ENCODE peak calls at places on chromosomes 4 and X, in eight cellular contexts. B is NCI-H1092 treated with DMSO at 0.1 percent for 48 hours; L is effector memory CD8-positive, alpha-beta T cell; T is NCI-H1694; I is head of caudate nucleus; C is activated CD8-positive, alpha-beta memory T cell treated with anti-CD3 and anti-CD28 coated beads for 4 hours; R is fibroblast of lung; M is fibroblast of the conjunctiva. A is an unnamed sample.

GRCh38 chr4:165010487-165010886 is 21.3 kb upstream of the TRIM60 start:
- DNase-seq in M (no peak), R (no peak), L (no peak), B (no peak), I (no peak), C (no peak), T (no peak), A (no peak)

GRCh38 chr4:74062954-74063353 is 24.5 kb upstream of the CXCL3 start:
- DNase-seq in T (no peak), I (no peak), M (no peak), C (no peak), B (no peak), L (no peak), R (no peak), A (no peak)

GRCh38 chr4:164874791-164875190 is 2.2 kb upstream of the APELA start:
- DNase-seq in L (no peak), R (no peak), T (no peak), M (no peak), B (no peak), I (no peak), C (no peak), A (no peak)

GRCh38 chr4:48944252-48944651 is 37.7 kb upstream of the OCIAD2 start:
- DNase-seq in T (no peak), L (no peak), C (no peak), M (no peak), I (no peak), R (peak; percentile 71), B (peak; percentile 9), A (no peak)

GRCh38 chrX:143461616-143462015 is 55.7 kb downstream of the SPANXN3 start:
- DNase-seq in B (no peak), M (no peak), C (no peak), I (no peak), L (no peak), T (no peak), R (no peak), A (no peak)

GRCh38 chr4:6095023-6095817 is 77.0 kb upstream of the C4orf50 start:
- DNase-seq in T (no peak), R (peak; percentile 6), L (no peak), C (no peak), I (no peak), M (no peak), B (peak; percentile 27), A (no peak)

GRCh38 chr4:38179690-38180299 is 219.6 kb downstream of the PTTG2 start:
- DNase-seq in T (peak; percentile 55), I (peak; percentile 85), C (peak; percentile 56), B (peak; percentile 35), M (peak; percentile 47), R (peak; percentile 85), L (peak; percentile 76), A (peak; percentile 69)

GRCh38 chrX:118510076-118510475 is 14.5 kb downstream of the DOCK11 start:
- DNase-seq in R (no peak), T (no peak), L (no peak), I (no peak), C (no peak), B (no peak), M (no peak), A (no peak)

GRCh38 chr4:170089274-170089742 is 448 bp downstream of the AADAT start:
- DNase-seq in M (no peak), L (no peak), I (peak; percentile 62), B (peak; percentile 69), R (peak; percentile 61), C (no peak), T (peak; percentile 13), A (peak; percentile 16)

GRCh38 chr4:125985856-125986255 is 671.1 kb downstream of the FAT4 start:
- DNase-seq in B (no peak), T (no peak), L (no peak), I (no peak), C (no peak), R (peak; percentile 13), M (no peak), A (no peak)

GRCh38 chr4:186227221-186227620 is at the start of gene KLKB1:
- DNase-seq in I (no peak), L (no peak), M (no peak), C (no peak), B (peak; percentile 24), T (no peak), R (no peak), A (peak; percentile 3)

GRCh38 chrX:10243056-10243455 is 86.3 kb downstream of the CLCN4 start:
- DNase-seq in L (no peak), R (no peak), I (no peak), C (no peak), T (no peak), M (no peak), B (no peak), A (no peak)

GRCh38 chr4:53531695-53532224 is 59.5 kb downstream of the LNX1 start:
- DNase-seq in B (no peak), T (no peak), I (no peak), M (no peak), L (no peak), R (no peak), C (no peak), A (no peak)

GRCh38 chrX:40149286-40150175 is 51.8 kb upstream of the BCOR start:
- DNase-seq in L (no peak), M (no peak), B (no peak), T (no peak), I (no peak), R (no peak), C (no peak), A (no peak)

GRCh38 chr4:139024686-139025085 is 9.1 kb downstream of the NOCT start:
- DNase-seq in R (no peak), T (no peak), I (no peak), L (no peak), B (no peak), C (no peak), M (no peak), A (no peak)

GRCh38 chr4:16218950-16219349 is 7.3 kb downstream of the TAPT1 start:
- DNase-seq in I (no peak), T (no peak), B (no peak), C (no peak), M (no peak), L (no peak), R (no peak), A (no peak)

GRCh38 chrX:119605398-119605738 is 856 bp downstream of the NKRF start:
- DNase-seq in R (no peak), C (no peak), T (no peak), B (peak; percentile 36), I (no peak), L (no peak), M (no peak), A (no peak)

GRCh38 chr4:5751918-5752802 is 41.2 kb downstream of the EVC start:
- DNase-seq in R (peak; percentile 76), L (no peak), C (no peak), T (no peak), B (no peak), I (no peak), M (peak; percentile 67), A (no peak)

GRCh38 chrX:17405225-17405969 is 30.4 kb downstream of the NHS start:
- DNase-seq in T (no peak), C (no peak), R (peak; percentile 87), I (no peak), B (no peak), M (no peak), L (no peak), A (no peak)

GRCh38 chrX:130647468-130647867 is 245.7 kb downstream of the RBMX2 start:
- DNase-seq in R (no peak), I (no peak), M (no peak), C (no peak), B (no peak), T (no peak), L (no peak), A (no peak)

GRCh38 chrX:47321978-47322377 is 48.4 kb upstream of the ZNF157 start:
- DNase-seq in C (no peak), L (no peak), M (no peak), R (no peak), T (no peak), I (no peak), B (no peak), A (no peak)

GRCh38 chrX:21153503-21153902 is 220.7 kb upstream of the CNKSR2 start:
- DNase-seq in B (no peak), M (no peak), R (peak; percentile 55), C (no peak), T (no peak), L (no peak), I (no peak), A (no peak)

GRCh38 chr4:159504634-159505033 is 401.8 kb downstream of the RAPGEF2 start:
- DNase-seq in M (peak; percentile 14), B (peak; percentile 33), R (peak; percentile 53), T (no peak), I (no peak), L (no peak), C (no peak), A (no peak)

GRCh38 chr4:147039991-147040575 is 94.4 kb upstream of the TTC29 start:
- DNase-seq in T (no peak), R (no peak), B (no peak), I (no peak), M (no peak), L (no peak), C (no peak), A (no peak)

GRCh38 chr4:23022032-23022431 is 329.3 kb downstream of the GBA3 start:
- DNase-seq in R (peak; percentile 96), B (no peak), M (peak; percentile 9), L (no peak), I (no peak), T (no peak), C (no peak), A (peak; percentile 58)

GRCh38 chrX:120244735-120245498 is 5.7 kb upstream of the ZBTB33 start:
- DNase-seq in M (peak; percentile 70), C (peak; percentile 19), L (peak; percentile 47), R (peak; percentile 78), I (peak; percentile 46), B (peak; percentile 87), T (peak; percentile 73), A (peak; percentile 67)

GRCh38 chrX:135009057-135009605 is 13.2 kb downstream of the RTL8B start:
- DNase-seq in M (no peak), C (no peak), L (no peak), T (no peak), I (no peak), B (peak; percentile 3), R (no peak), A (no peak)

GRCh38 chr4:1278336-1278670 is 11.4 kb upstream of the MAEA start:
- DNase-seq in B (no peak), I (no peak), T (no peak), C (no peak), L (no peak), M (no peak), R (peak; percentile 29), A (no peak)

GRCh38 chrX:11913001-11913400 is 155.0 kb downstream of the MSL3 start:
- DNase-seq in R (peak; percentile 16), C (no peak), T (no peak), M (no peak), I (no peak), B (no peak), L (no peak), A (no peak)

GRCh38 chr4:152847376-152847775 is 67.6 kb downstream of the ARFIP1 start:
- DNase-seq in C (no peak), L (no peak), B (no peak), M (no peak), I (no peak), T (no peak), R (no peak), A (no peak)

GRCh38 chrX:30570505-30570904 is 7.1 kb downstream of the TASL start:
- DNase-seq in M (peak; percentile 5), L (no peak), B (peak; percentile 14), C (no peak), T (no peak), R (peak; percentile 2), I (no peak), A (peak; percentile 1)

GRCh38 chrX:24146283-24146865 is 3.2 kb upstream of the ZFX start:
- DNase-seq in B (no peak), I (no peak), M (no peak), R (no peak), T (no peak), L (no peak), C (no peak), A (no peak)

GRCh38 chr4:123600426-123600825 is 203.8 kb downstream of the SPRY1 start:
- DNase-seq in L (no peak), C (no peak), M (no peak), R (no peak), T (no peak), B (no peak), I (no peak), A (no peak)

GRCh38 chrX:154114652-154115051 is 17.1 kb upstream of the MECP2 start:
- DNase-seq in B (no peak), R (no peak), M (no peak), C (no peak), T (no peak), L (no peak), I (no peak), A (no peak)

A was measured in astrocyte of the cerebellum.